ENCODE peak calls at places on chromosomes 5 and 9, in five cellular contexts. P is ovary, V is hepatocyte, N is Panc1, W is heart right ventricle. O is an unnamed sample. For H3K4me1 and H3K9me3, the result is how much of the 10 kb centered on the place peaks cover.

GRCh38 chr9:37239224-37239859 is 119.0 kb downstream of the ZCCHC7 start:
- DNase-seq in V (no peak), W (no peak), P (no peak), N (no peak), O (no peak)

GRCh38 chr9:34179528-34180138 is 790 bp downstream of the UBAP1 start:
- DNase-seq in N (no peak), W (no peak), P (no peak), V (peak), O (no peak)

GRCh38 chr5:82560546-82560945 is 282.4 kb upstream of the RPS23 start:
- DNase-seq in W (no peak), N (no peak), P (no peak), V (no peak), O (no peak)

GRCh38 chr9:78325343-78325742 is 28.4 kb downstream of the PSAT1 start:
- DNase-seq in N (no peak), P (peak), V (peak), W (no peak), O (no peak)

GRCh38 chr5:12985142-12985541 is 959.3 kb downstream of the DNAH5 start:
- DNase-seq in N (no peak), P (no peak), W (no peak), V (no peak), O (no peak)

GRCh38 chr9:4086119-4087088 is 213.5 kb downstream of the GLIS3 start:
- DNase-seq in V (no peak), W (peak), P (no peak), N (no peak), O (no peak)

GRCh38 chr5:108858959-108859358 is 111.3 kb downstream of the FER start:
- DNase-seq in V (no peak), W (no peak), N (no peak), P (no peak), O (no peak)

GRCh38 chr9:77826621-77827020 is 178.5 kb upstream of the GNA14 start:
- DNase-seq in W (no peak), N (no peak), V (no peak), P (no peak), O (no peak)

DNA sequence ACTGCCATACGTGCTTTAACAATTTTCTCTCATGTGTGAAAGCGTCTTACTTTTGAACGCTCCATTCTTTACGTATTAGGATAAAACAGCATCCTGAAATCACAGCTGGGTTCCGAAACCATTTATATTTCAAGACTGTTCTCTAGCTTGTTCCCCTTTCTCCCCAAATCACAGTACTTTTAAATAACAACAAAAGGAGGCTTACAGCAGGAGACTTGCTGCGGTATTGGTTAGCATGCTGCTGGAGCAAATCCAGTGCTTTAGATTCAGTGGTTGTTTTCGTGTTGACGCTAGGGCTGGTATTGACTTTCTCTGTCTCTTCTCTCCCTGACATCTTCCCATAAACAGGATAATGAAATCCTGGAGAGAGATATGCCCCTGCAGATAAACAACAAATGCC is 103.1 kb downstream of the ZNF608 start:
- DNase-seq in N (no peak), P (no peak), V (no peak), W (no peak), O (no peak)
- H3K4me1 ChIP-seq in N (under half), P (under half), V (under half), W (under half), O (under half)

GRCh38 chr9:118612201-118612600 is 757.0 kb downstream of the BRINP1 start:
- DNase-seq in W (no peak), N (no peak), V (no peak), P (no peak), O (no peak)

GRCh38 chr9:118614011-118614410 is 755.2 kb downstream of the BRINP1 start:
- DNase-seq in N (no peak), V (no peak), P (no peak), W (no peak), O (no peak)

GRCh38 chr9:118606669-118607068 is 762.6 kb downstream of the BRINP1 start:
- DNase-seq in P (no peak), W (no peak), V (no peak), N (no peak), O (no peak)

GRCh38 chr9:118609355-118610044 is 759.7 kb downstream of the BRINP1 start:
- DNase-seq in W (no peak), P (no peak), V (no peak), N (no peak), O (no peak)
- TF ChIP-seq CTCF in W (no peak), P (no peak), V (no peak), N (no peak), O (no peak)

DNA sequence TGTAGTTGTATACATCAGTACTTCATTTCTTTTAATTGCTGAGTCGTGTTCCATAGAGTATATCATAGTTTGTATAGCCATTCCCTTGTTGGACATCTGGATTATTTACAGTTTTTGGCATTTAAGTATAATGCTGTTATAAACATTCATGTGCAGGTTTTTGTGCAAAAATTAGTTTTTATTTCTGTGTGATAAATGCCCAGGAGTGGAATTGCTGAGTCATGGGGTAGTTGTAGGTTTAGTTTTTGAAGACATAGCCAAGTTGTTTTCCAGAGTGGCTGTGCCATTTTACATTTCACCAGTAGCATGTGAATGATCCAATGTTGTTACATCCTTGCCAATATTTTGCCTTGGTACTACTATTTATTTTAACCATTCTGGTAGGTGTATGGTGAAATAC is 12.5 kb downstream of the ZNF354B start:
- DNase-seq in W (no peak), N (no peak), V (no peak), P (no peak), O (no peak)
- H3K9me3 ChIP-seq in W (under half), N (half or more), V (under half), P (under half), O (half or more)

GRCh38 chr5:174185506-174185905 is 140.0 kb downstream of the NSG2 start:
- DNase-seq in V (no peak), W (no peak), N (no peak), P (no peak), O (no peak)

GRCh38 chr5:174186096-174186495 is 140.6 kb downstream of the NSG2 start:
- DNase-seq in W (no peak), V (no peak), P (no peak), N (no peak), O (no peak)

GRCh38 chr5:174188300-174188699 is 142.8 kb downstream of the NSG2 start:
- DNase-seq in N (no peak), W (no peak), P (no peak), V (no peak), O (no peak)

GRCh38 chr5:174187481-174187880 is 142.0 kb downstream of the NSG2 start:
- DNase-seq in P (no peak), W (no peak), V (no peak), N (no peak), O (no peak)

DNA sequence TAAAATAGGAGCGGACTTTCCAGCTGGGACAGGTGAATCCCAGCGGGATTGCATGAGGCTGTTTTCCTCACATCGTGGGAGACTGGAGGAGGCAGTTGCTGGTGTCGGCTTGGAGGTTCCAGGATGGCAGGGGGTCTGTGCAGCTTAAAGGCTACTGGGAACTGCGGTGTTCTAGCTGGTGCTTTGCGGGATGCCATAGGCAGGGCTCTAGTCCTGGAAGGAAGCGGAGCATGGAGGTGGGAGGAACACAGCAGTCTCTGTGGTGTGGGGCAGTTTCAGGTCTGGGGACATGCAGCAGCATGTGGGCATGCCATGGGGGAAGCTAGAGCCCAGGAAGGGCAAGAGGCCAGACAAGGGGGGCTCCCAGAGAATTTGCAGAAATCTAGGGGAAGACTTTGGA is 141.5 kb downstream of the NSG2 start:
- DNase-seq in W (no peak), V (no peak), P (no peak), N (no peak), O (no peak)
- H3K4me1 ChIP-seq in W (under half), V (under half), P (under half), N (under half), O (under half)

GRCh38 chr5:113276493-113276892 is 158.3 kb downstream of the TSSK1B start:
- DNase-seq in W (no peak), V (no peak), N (no peak), P (no peak), O (no peak)
- TF ChIP-seq CTCF in W (no peak), V (no peak), N (no peak), P (no peak), O (no peak)

GRCh38 chr5:172399826-172400225 is 54.5 kb downstream of the SH3PXD2B start:
- DNase-seq in V (no peak), P (no peak), W (no peak), N (no peak), O (no peak)
- H3K9me3 ChIP-seq in V (under half), P (under half), W (under half), N (under half), O (under half)

DNA sequence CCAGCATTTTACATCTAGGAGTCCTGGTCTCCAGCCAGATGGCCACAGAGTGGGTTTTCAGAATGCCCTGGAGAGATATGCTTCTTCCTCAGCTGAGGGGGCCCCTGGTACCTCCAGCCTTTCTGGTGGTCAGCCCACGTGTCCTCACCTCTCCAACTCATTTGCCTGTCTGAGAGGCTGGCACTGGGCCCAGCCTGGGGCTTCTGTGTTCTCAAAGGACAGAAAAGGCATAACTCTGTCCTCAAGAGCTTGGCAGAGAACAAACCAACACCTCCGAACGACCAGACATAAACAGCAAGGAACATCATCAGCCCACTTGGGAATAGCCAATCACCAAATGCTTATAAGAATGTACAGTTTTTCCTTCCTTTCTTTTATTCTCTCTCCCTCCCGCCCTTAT is 17.1 kb downstream of the ENG start:
- DNase-seq in W (no peak), N (no peak), P (no peak), V (no peak), O (no peak)
- H3K4me1 ChIP-seq in W (half or more), N (under half), P (half or more), V (under half), O (half or more)

GRCh38 chr5:170411100-170411499 is 21.9 kb upstream of the KCNMB1 start:
- DNase-seq in V (no peak), W (no peak), N (no peak), P (no peak), O (no peak)
- TF ChIP-seq CTCF in V (no peak), W (no peak), N (peak), P (no peak), O (no peak)

GRCh38 chr5:177261510-177261909 is 42.0 kb downstream of the RAB24 start:
- DNase-seq in N (no peak), W (no peak), P (no peak), V (no peak), O (no peak)
- H3K9me3 ChIP-seq in N (under half), W (under half), P (under half), V (under half), O (under half)

GRCh38 chr5:2761921-2762488 is 10.5 kb upstream of the IRX2 start:
- DNase-seq in V (no peak), W (no peak), N (no peak), P (no peak), O (no peak)
- H3K4me1 ChIP-seq in V (under half), W (under half), N (under half), P (under half), O (under half)

O was measured in thoracic aorta.